ENCODE peak calls at places on chromosome 3, in five cellular contexts. V is endodermal cell, L is psoas muscle, S is pancreas, N is cardiac muscle cell. F is an unnamed sample.

GRCh38 chr3:188076176-188076575 is 77.8 kb upstream of the LPP start:
- DNase-seq in N (no peak), S (no peak), L (peak), V (no peak), F (no peak)

GRCh38 chr3:14042680-14043079 is 82.0 kb downstream of the CHCHD4 start:
- DNase-seq in S (no peak), V (no peak), L (no peak), N (peak), F (no peak)

GRCh38 chr3:136194409-136195257 is 1.5 kb downstream of the MSL2 start:
- DNase-seq in N (no peak), S (no peak), L (no peak), V (peak), F (peak)

GRCh38 chr3:161274691-161275298 is 53.7 kb downstream of the NMD3 start:
- DNase-seq in L (no peak), V (peak), S (peak), N (peak), F (no peak)

GRCh38 chr3:11143476-11143875 is 10.8 kb upstream of the HRH1 start:
- DNase-seq in V (no peak), L (no peak), N (no peak), S (no peak), F (no peak)

GRCh38 chr3:197547618-197548017 is 8.2 kb downstream of the BDH1 start:
- DNase-seq in S (no peak), V (peak), N (no peak), L (no peak), F (no peak)

GRCh38 chr3:183330881-183331280 is 77.8 kb downstream of the B3GNT5 start:
- DNase-seq in L (no peak), S (no peak), N (no peak), V (peak), F (no peak)

GRCh38 chr3:190182418-190183043 is 61.8 kb upstream of the P3H2 start:
- DNase-seq in L (no peak), S (no peak), V (no peak), N (no peak), F (no peak)

GRCh38 chr3:70358978-70359580 is 46.6 kb upstream of the MDFIC2 start:
- DNase-seq in N (peak), L (no peak), V (peak), S (no peak), F (no peak)

GRCh38 chr3:112740800-112741199 is 99.9 kb upstream of the CCDC80 start:
- DNase-seq in N (no peak), L (no peak), V (no peak), S (no peak), F (no peak)

GRCh38 chr3:57833763-57834162 is 77.7 kb downstream of the SLMAP start:
- DNase-seq in N (no peak), S (no peak), V (no peak), L (no peak), F (no peak)

GRCh38 chr3:110811050-110811449 is 260.6 kb upstream of the NECTIN3 start:
- DNase-seq in V (no peak), S (no peak), L (no peak), N (no peak), F (no peak)

GRCh38 chr3:134768116-134768515 is 26.9 kb upstream of the EPHB1 start:
- DNase-seq in N (no peak), S (no peak), L (no peak), V (no peak), F (no peak)

GRCh38 chr3:38095687-38096483 is 41.0 kb downstream of the ACAA1 start:
- DNase-seq in N (no peak), L (no peak), V (no peak), S (no peak), F (no peak)

GRCh38 chr3:158339638-158340037 is 229.7 kb downstream of the RSRC1 start:
- DNase-seq in V (no peak), N (no peak), S (no peak), L (no peak), F (no peak)

GRCh38 chr3:94121161-94121560 is 58.3 kb downstream of the NSUN3 start:
- DNase-seq in L (no peak), V (no peak), N (no peak), S (no peak), F (no peak)

GRCh38 chr3:136068708-136069107 is 103.2 kb downstream of the PPP2R3A start:
- DNase-seq in S (no peak), L (no peak), V (no peak), N (no peak), F (no peak)

GRCh38 chr3:126100216-126100615 is 16.3 kb upstream of the SLC41A3 start:
- DNase-seq in N (no peak), V (no peak), L (no peak), S (no peak), F (no peak)

GRCh38 chr3:12479919-12480425 is 4.3 kb upstream of the TSEN2 start:
- DNase-seq in L (no peak), S (no peak), V (peak), N (peak), F (peak)

GRCh38 chr3:175741951-175742350 is 882.8 kb downstream of the NAALADL2 start:
- DNase-seq in N (peak), V (no peak), L (no peak), S (no peak), F (no peak)

GRCh38 chr3:128634075-128634611 is 16.5 kb downstream of the RPN1 start:
- DNase-seq in S (no peak), L (no peak), V (no peak), N (no peak), F (no peak)

GRCh38 chr3:171648079-171648478 is 162.2 kb downstream of the PLD1 start:
- DNase-seq in V (no peak), S (no peak), N (no peak), L (no peak), F (no peak)

GRCh38 chr3:121747976-121748375 is 1.6 kb downstream of the GOLGB1 start:
- DNase-seq in S (no peak), V (no peak), L (no peak), N (no peak), F (no peak)

GRCh38 chr3:142117452-142117851 is 31.9 kb downstream of the TFDP2 start:
- DNase-seq in N (no peak), V (no peak), S (no peak), L (no peak), F (no peak)

GRCh38 chr3:136667081-136667480 is 85.1 kb downstream of the STAG1 start:
- DNase-seq in L (no peak), N (no peak), S (no peak), V (no peak), F (no peak)

GRCh38 chr3:100591411-100591810 is 18.0 kb upstream of the ADGRG7 start:
- DNase-seq in N (no peak), V (no peak), S (no peak), L (no peak), F (no peak)

GRCh38 chr3:160253298-160253697 is 28.1 kb downstream of the C3orf80 start:
- DNase-seq in V (no peak), L (no peak), S (no peak), N (no peak), F (no peak)

GRCh38 chr3:43123895-43124294 is 18.0 kb upstream of the POMGNT2 start:
- DNase-seq in S (no peak), V (no peak), L (no peak), N (no peak), F (no peak)
- H3K27ac ChIP-seq in S (no peak), V (no peak), L (no peak), N (no peak), F (no peak)

DNA sequence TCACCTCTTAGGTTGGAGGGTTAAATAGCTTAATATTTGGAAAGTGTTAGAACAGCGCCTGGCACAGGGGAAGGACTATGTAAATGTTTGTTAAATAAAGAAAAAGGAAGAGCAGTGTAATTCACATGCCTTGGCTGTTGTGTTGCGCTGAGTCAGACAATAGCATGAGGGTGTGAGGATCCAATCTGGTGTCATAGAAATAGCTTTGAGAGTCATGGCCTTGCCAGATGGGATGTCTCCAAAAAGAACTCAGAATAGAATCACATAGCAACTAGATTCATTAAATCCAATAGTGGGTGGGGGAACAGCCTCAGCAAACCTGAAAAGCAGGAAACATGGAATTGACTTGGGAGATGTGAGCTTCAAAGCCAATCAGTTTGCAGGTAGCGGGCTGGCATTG is 3.9 kb upstream of the RBSN start:
- DNase-seq in L (no peak), N (no peak), V (no peak), S (no peak), F (no peak)
- H3K27ac ChIP-seq in L (peak), N (no peak), V (no peak), S (peak), F (peak)

GRCh38 chr3:51941447-51941797 is 282 bp downstream of the RRP9 start:
- DNase-seq in L (no peak), N (no peak), S (no peak), V (no peak), F (no peak)
- H3K27ac ChIP-seq in L (peak), N (peak), S (peak), V (peak), F (peak)

DNA sequence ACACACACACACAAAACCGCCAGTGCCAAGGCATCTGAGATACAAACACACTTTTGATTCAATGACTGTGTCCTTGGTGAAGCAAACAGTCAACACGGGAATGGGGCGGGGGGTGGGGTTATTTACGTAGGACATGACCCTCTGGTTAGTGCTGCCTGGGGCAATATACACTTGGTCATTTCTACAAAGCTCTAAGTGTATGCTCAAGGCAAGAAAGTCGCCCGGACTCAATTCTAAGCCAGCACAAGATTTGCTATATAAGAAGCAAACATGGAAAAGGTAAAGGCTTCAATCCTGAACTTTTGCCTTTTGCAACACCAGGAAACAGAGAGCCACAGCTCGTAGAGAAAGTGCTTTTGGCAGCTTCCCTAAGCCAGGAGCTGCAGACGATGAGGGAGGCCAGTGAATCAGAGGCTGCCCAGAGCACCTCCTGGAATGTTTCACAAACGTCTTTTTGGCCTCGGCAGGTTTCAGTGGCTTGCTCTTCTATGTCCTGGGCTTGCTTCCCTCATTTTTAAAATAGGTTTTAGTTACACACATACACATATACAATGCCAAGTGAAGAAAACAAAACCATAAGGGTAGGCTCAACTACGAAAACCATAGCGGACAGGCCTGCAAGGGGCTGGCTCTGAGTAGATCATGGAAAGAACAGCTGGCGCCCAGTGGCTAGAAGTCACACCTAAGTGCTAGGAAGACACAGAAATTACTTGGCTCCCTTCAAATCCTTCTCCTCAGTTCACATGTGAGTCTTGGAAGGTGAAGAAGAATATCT is 73.6 kb downstream of the TM4SF4 start:
- DNase-seq in L (peak), S (peak), V (no peak), N (peak), F (peak)
- H3K27ac ChIP-seq in L (peak), S (peak), V (peak), N (peak), F (peak)

DNA sequence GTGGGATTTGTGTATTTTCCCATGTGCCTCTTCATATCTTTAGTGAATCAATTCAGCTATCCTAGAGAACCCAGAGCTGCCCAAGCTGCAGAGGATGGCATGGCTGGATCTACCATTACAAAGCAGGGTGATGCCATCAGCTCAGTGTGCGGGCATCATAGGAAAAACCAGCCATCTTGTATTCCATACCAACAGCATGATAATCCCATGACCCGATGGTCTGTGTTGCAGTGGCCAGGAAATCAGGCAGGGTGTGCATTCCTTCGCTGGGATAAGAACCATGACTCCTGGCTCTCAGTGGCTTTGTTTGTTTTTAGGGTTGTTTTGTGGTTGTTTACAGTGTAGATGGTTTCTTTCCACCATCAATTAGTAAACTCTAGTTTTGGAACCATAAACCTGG is 36.0 kb downstream of the ARHGAP31 start:
- DNase-seq in S (no peak), V (no peak), N (no peak), L (no peak), F (no peak)
- H3K27ac ChIP-seq in S (no peak), V (no peak), N (peak), L (no peak), F (no peak)

DNA sequence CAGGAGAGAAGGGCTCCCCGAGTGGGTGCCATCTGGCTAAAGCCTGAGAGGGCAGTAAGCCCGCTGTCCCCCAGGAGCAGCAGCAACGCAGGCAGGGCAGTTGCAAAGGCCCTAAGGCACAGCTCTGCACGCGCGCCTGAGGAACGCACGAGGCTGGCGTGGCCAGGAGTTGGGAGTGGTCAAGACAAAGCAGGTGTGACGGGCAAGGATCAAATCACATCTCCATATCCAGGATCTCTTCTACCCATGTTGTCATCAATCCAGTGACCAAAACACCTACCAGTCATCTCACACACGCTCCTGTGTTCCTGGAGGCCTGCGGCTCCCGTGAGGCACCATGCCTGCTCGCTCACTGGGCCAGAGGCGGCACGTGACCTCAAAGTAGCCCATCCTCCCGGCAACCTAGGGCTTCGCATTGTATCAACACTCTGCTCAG is 59.5 kb downstream of the ERC2 start:
- DNase-seq in S (no peak), V (peak), N (no peak), L (no peak), F (no peak)
- H3K27ac ChIP-seq in S (no peak), V (no peak), N (no peak), L (no peak), F (no peak)

DNA sequence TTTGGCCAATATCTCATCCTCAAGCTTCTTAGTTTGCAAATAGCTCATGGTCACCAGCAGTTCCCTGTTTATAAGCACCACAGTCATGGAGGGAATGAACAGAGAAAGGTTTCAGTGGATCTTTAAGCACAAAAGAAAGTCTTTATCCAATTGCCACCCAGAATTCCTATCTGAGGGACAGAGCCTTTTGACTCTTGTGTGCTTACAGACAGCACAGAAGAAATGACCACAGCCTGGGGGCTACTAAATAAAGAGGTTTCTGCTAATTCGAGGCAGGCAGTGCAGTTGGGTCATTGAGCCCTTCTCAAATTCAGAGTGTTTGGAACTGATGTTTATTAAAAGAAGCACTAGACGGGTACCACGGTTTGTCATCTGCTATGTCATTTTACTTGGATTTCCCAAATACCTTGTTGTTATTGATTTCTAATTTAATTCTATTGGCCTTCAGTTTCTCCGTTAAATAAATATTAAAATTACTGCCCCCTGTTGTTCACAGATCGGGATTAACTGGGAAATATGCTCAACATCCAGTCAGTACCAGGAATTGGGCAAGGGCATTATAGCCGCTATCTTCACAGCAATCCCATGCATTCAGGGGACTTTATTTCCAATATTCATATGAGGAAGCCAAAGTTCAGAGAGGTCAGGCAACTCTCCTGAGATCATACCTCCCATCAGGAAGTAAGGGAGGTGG is 3.6 kb downstream of the PRICKLE2 start:
- DNase-seq in V (no peak), S (no peak), L (no peak), N (no peak), F (no peak)
- H3K27ac ChIP-seq in V (no peak), S (no peak), L (no peak), N (no peak), F (no peak)

DNA sequence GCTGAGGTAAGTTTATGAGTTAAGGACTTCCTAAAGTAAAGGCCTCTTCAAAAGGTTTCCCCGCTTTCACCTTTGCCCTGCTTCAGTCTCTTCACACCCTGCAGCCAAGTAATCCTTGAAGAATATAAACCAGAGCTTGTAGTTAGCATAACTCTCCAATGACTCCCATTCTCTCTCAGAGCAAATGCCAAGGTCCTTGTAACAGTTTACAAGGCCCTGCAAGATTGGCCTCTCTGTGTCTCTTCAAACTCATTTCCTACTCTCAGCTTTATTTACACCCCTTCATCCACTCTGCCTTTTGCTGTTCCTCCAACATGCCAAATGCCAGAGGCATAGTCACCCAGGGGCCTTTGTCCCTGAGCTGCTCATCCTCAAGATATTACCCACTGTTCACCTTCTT is 60.5 kb upstream of the MME start:
- DNase-seq in N (peak), V (no peak), S (no peak), L (no peak), F (no peak)
- H3K27ac ChIP-seq in N (peak), V (no peak), S (no peak), L (no peak), F (no peak)

F was measured in right lobe of liver.